ENCODE peak calls at places on chromosome 21, in five cellular contexts. G is T-helper 1 cell; F is activated CD4-positive, CD25-positive, alpha-beta regulatory T cell treated with anti-CD3 and anti-CD28 coated beads, Interleukin-2, amount 50 U/mL, for 72 hours; Q is heart right ventricle; N is GM18507. J is an unnamed sample.

GRCh38 chr21:29638761-29639327 is 301.0 kb downstream of the GRIK1 start:
- DNase-seq in G (no peak), F (no peak), Q (no peak), N (no peak), J (no peak)

GRCh38 chr21:23131177-23131576 is 2133.0 kb downstream of the NCAM2 start:
- DNase-seq in N (no peak), F (no peak), Q (no peak), G (no peak), J (no peak)

GRCh38 chr21:36178349-36178748 is 21.7 kb downstream of the DOP1B start:
- DNase-seq in F (no peak), N (no peak), G (no peak), Q (no peak), J (no peak)

GRCh38 chr21:36717901-36718465 is 19.1 kb downstream of the SIM2 start:
- DNase-seq in Q (no peak), N (no peak), F (no peak), G (no peak), J (no peak)

GRCh38 chr21:34201441-34201838 is 128.1 kb downstream of the MRPS6 start:
- DNase-seq in Q (no peak), N (no peak), F (no peak), G (no peak), J (no peak)

GRCh38 chr21:41899431-41900202 is 20.5 kb upstream of the PRDM15 start:
- DNase-seq in F (peak), G (no peak), N (no peak), Q (no peak), J (no peak)

GRCh38 chr21:35222541-35222941 is 173.4 kb upstream of the RUNX1 start:
- DNase-seq in F (no peak), N (no peak), Q (no peak), G (no peak), J (no peak)

GRCh38 chr21:31660134-31660565 is 657 bp downstream of the SOD1 start:
- DNase-seq in Q (no peak), N (no peak), G (no peak), F (no peak), J (no peak)

GRCh38 chr21:43905726-43906455 is 40.9 kb downstream of the AGPAT3 start:
- DNase-seq in N (no peak), Q (no peak), G (no peak), F (no peak), J (no peak)

GRCh38 chr21:25569711-25570110 is 37.6 kb downstream of the MRPL39 start:
- DNase-seq in G (no peak), Q (no peak), F (no peak), N (no peak), J (no peak)

GRCh38 chr21:37087188-37087587 is 14.1 kb downstream of the TTC3 start:
- DNase-seq in G (no peak), F (no peak), N (no peak), Q (no peak), J (no peak)

GRCh38 chr21:36718951-36719501 is 20.1 kb downstream of the SIM2 start:
- DNase-seq in Q (no peak), G (no peak), F (peak), N (no peak), J (no peak)

GRCh38 chr21:44420416-44421205 is 34.7 kb upstream of the LRRC3 start:
- DNase-seq in N (no peak), Q (no peak), F (peak), G (no peak), J (no peak)

GRCh38 chr21:44378646-44379581 is 25.5 kb downstream of the TRPM2 start:
- DNase-seq in N (no peak), F (no peak), Q (no peak), G (no peak), J (no peak)

GRCh38 chr21:44969066-44969649 is 29.3 kb downstream of the SLX9 start:
- DNase-seq in F (no peak), G (no peak), Q (no peak), N (no peak), J (no peak)

GRCh38 chr21:34598931-34599400 is 15.9 kb downstream of the RCAN1 start:
- DNase-seq in Q (no peak), N (no peak), F (no peak), G (no peak), J (no peak)

GRCh38 chr21:44874497-44875331 is 1.2 kb upstream of the PTTG1IP start:
- DNase-seq in F (peak), Q (peak), N (no peak), G (peak), J (peak)

GRCh38 chr21:44300262-44300959 is 558 bp downstream of the PFKL start:
- DNase-seq in N (peak), F (peak), G (peak), Q (peak), J (peak)

GRCh38 chr21:16773206-16773605 is 739.6 kb upstream of the CXADR start:
- DNase-seq in N (no peak), Q (no peak), G (no peak), F (no peak), J (no peak)

GRCh38 chr21:38386967-38387366 is 111.3 kb downstream of the ERG start:
- DNase-seq in G (no peak), Q (no peak), N (no peak), F (no peak), J (no peak)

GRCh38 chr21:32312321-32312720 is 13.7 kb downstream of the MRAP start:
- DNase-seq in G (no peak), F (no peak), N (no peak), Q (peak), J (no peak)

GRCh38 chr21:34243562-34243961 is 120.2 kb upstream of the KCNE2 start:
- DNase-seq in F (no peak), N (no peak), Q (no peak), G (no peak), J (no peak)

GRCh38 chr21:39051561-39051949 is 131.7 kb downstream of the PSMG1 start:
- DNase-seq in Q (no peak), N (no peak), F (no peak), G (no peak), J (no peak)

GRCh38 chr21:17613242-17613676 is 558 bp upstream of the BTG3 start:
- DNase-seq in N (no peak), Q (peak), F (no peak), G (no peak), J (no peak)

GRCh38 chr21:36887983-36888382 is 78.5 kb downstream of the HLCS start:
- DNase-seq in G (no peak), F (no peak), Q (no peak), N (no peak), J (no peak)

GRCh38 chr21:45339430-45340405 is 52.0 kb upstream of the POFUT2 start:
- DNase-seq in Q (peak), G (no peak), N (no peak), F (no peak), J (no peak)

GRCh38 chr21:44531606-44532128 is 8.3 kb downstream of the KRTAP10-1 start:
- DNase-seq in G (no peak), N (no peak), Q (no peak), F (peak), J (no peak)

J was measured in T-helper 22 cell.